ENCODE peak calls at places on chromosomes 16 and 17, in seven cellular contexts. A is PC-3; Z is nephron progenitor cell; J is heart left ventricle; F is AG09309; B is CD8-positive, alpha-beta T cell; H is Peyer's patch. Q is an unnamed sample.

GRCh38 chr16:8614435-8615029 is 7.0 kb upstream of the METTL22 start:
- DNase-seq in A (no peak), Z (no peak), J (no peak), F (no peak), B (no peak), H (no peak), Q (no peak)

GRCh38 chr16:85483424-85483823 is 129.7 kb upstream of the GSE1 start:
- DNase-seq in A (no peak), Z (peak), J (no peak), F (no peak), B (no peak), H (no peak), Q (no peak)

GRCh38 chr16:66275795-66276428 is 90.6 kb upstream of the CDH5 start:
- DNase-seq in A (peak), Z (peak), J (no peak), F (no peak), B (no peak), H (peak), Q (peak)

GRCh38 chr16:78705694-78706093 is 606.2 kb downstream of the WWOX start:
- DNase-seq in A (peak), Z (no peak), J (no peak), F (no peak), B (no peak), H (no peak), Q (peak)

GRCh38 chr16:75241412-75241811 is 10.0 kb downstream of the BCAR1 start:
- DNase-seq in A (no peak), Z (no peak), J (no peak), F (no peak), B (no peak), H (no peak), Q (no peak)

GRCh38 chr16:9248162-9248561 is 156.7 kb downstream of the HAPSTR1 start:
- DNase-seq in A (no peak), Z (no peak), J (no peak), F (no peak), B (no peak), H (no peak), Q (no peak)

GRCh38 chr17:82084373-82085030 is 13.5 kb downstream of the FASN start:
- DNase-seq in A (no peak), Z (no peak), J (no peak), F (no peak), B (no peak), H (no peak), Q (no peak)

GRCh38 chr17:46046957-46047356 is 47.9 kb downstream of the STH start:
- DNase-seq in A (no peak), Z (no peak), J (no peak), F (no peak), B (no peak), H (no peak), Q (no peak)

GRCh38 chr17:29369831-29370735 is 20.1 kb upstream of the TAOK1 start:
- DNase-seq in A (peak), Z (peak), J (peak), F (peak), B (peak), H (peak), Q (peak)

GRCh38 chr17:12231027-12231682 is 210.5 kb downstream of the MAP2K4 start:
- DNase-seq in A (peak), Z (no peak), J (no peak), F (no peak), B (no peak), H (no peak), Q (peak)

GRCh38 chr16:22625948-22626347 is 115.3 kb downstream of the NPIPB5 start:
- DNase-seq in A (peak), Z (no peak), J (no peak), F (no peak), B (no peak), H (no peak), Q (no peak)

GRCh38 chr17:38916771-38917170 is 8.6 kb upstream of the LASP1NB start:
- DNase-seq in A (no peak), Z (no peak), J (no peak), F (no peak), B (no peak), H (no peak), Q (no peak)

GRCh38 chr17:16085066-16085699 is 85.6 kb downstream of the TTC19 start:
- DNase-seq in A (peak), Z (no peak), J (no peak), F (peak), B (no peak), H (no peak), Q (peak)

GRCh38 chr16:89363621-89364393 is 126.6 kb downstream of the ANKRD11 start:
- DNase-seq in A (peak), Z (peak), J (no peak), F (no peak), B (peak), H (no peak), Q (peak)

GRCh38 chr16:15643453-15644305 is 725 bp upstream of the MARF1 start:
- DNase-seq in A (peak), Z (peak), J (peak), F (peak), B (peak), H (no peak), Q (peak)

GRCh38 chr16:456891-457483 is 31.5 kb downstream of the RAB11FIP3 start:
- DNase-seq in A (no peak), Z (no peak), J (no peak), F (no peak), B (no peak), H (no peak), Q (no peak)

GRCh38 chr17:20202141-20202574 is 193.0 kb downstream of the SPECC1 start:
- DNase-seq in A (peak), Z (no peak), J (no peak), F (no peak), B (no peak), H (no peak), Q (no peak)

GRCh38 chr17:64032081-64032480 is 11.6 kb upstream of the ICAM2 start:
- DNase-seq in A (peak), Z (no peak), J (no peak), F (no peak), B (no peak), H (no peak), Q (no peak)

GRCh38 chr17:38786372-38786771 is 13.0 kb downstream of the PIP4K2B start:
- DNase-seq in A (peak), Z (no peak), J (no peak), F (no peak), B (no peak), H (no peak), Q (no peak)

GRCh38 chr17:16980813-16981731 is 9.2 kb upstream of the TNFRSF13B start:
- DNase-seq in A (peak), Z (no peak), J (no peak), F (no peak), B (no peak), H (no peak), Q (no peak)

GRCh38 chr16:4058386-4058785 is 57.9 kb downstream of the ADCY9 start:
- DNase-seq in A (peak), Z (no peak), J (no peak), F (no peak), B (no peak), H (no peak), Q (no peak)

GRCh38 chr17:20275653-20276052 is 191.7 kb downstream of the LGALS9B start:
- DNase-seq in A (no peak), Z (no peak), J (no peak), F (no peak), B (no peak), H (no peak), Q (no peak)

GRCh38 chr16:50771366-50771765 is 29.5 kb downstream of the CYLD start:
- DNase-seq in A (peak), Z (no peak), J (no peak), F (peak), B (no peak), H (no peak), Q (no peak)

GRCh38 chr16:50538411-50539052 is 9.7 kb upstream of the NKD1 start:
- DNase-seq in A (peak), Z (no peak), J (no peak), F (no peak), B (no peak), H (no peak), Q (peak)

GRCh38 chr16:1295465-1295864 is 14.0 kb upstream of the UBE2I start:
- DNase-seq in A (no peak), Z (no peak), J (no peak), F (no peak), B (no peak), H (no peak), Q (no peak)

GRCh38 chr16:30186444-30186781 is 3.0 kb downstream of the CORO1A start:
- DNase-seq in A (no peak), Z (no peak), J (no peak), F (no peak), B (no peak), H (no peak), Q (no peak)

GRCh38 chr16:88749358-88749757 is 35.7 kb downstream of the PIEZO1 start:
- DNase-seq in A (no peak), Z (no peak), J (no peak), F (no peak), B (no peak), H (no peak), Q (no peak)

GRCh38 chr16:35146031-35146710 is 1686.8 kb downstream of the TP53TG3F start:
- DNase-seq in A (no peak), Z (no peak), J (no peak), F (no peak), B (no peak), H (no peak), Q (no peak)

GRCh38 chr16:77499373-77500285 is 64.8 kb upstream of the ADAMTS18 start:
- DNase-seq in A (peak), Z (peak), J (peak), F (peak), B (no peak), H (no peak), Q (peak)

GRCh38 chr17:29949708-29950107 is 8.3 kb downstream of the EFCAB5 start:
- DNase-seq in A (no peak), Z (no peak), J (no peak), F (no peak), B (no peak), H (no peak), Q (no peak)

GRCh38 chr17:1186214-1186820 is 6.5 kb upstream of the ABR start:
- DNase-seq in A (peak), Z (no peak), J (no peak), F (no peak), B (no peak), H (no peak), Q (peak)

GRCh38 chr17:1275962-1276736 is 3.3 kb upstream of the TRARG1 start:
- DNase-seq in A (peak), Z (peak), J (peak), F (no peak), B (peak), H (peak), Q (peak)

GRCh38 chr17:19409509-19409908 is 1.5 kb upstream of the RNF112 start:
- DNase-seq in A (peak), Z (no peak), J (no peak), F (no peak), B (no peak), H (no peak), Q (peak)

GRCh38 chr16:68416057-68417046 is 32.0 kb downstream of the SMPD3 start:
- DNase-seq in A (peak), Z (no peak), J (no peak), F (no peak), B (no peak), H (peak), Q (no peak)

GRCh38 chr17:1473170-1473569 is 17.1 kb upstream of the CRK start:
- DNase-seq in A (no peak), Z (no peak), J (no peak), F (no peak), B (peak), H (no peak), Q (no peak)

DNA sequence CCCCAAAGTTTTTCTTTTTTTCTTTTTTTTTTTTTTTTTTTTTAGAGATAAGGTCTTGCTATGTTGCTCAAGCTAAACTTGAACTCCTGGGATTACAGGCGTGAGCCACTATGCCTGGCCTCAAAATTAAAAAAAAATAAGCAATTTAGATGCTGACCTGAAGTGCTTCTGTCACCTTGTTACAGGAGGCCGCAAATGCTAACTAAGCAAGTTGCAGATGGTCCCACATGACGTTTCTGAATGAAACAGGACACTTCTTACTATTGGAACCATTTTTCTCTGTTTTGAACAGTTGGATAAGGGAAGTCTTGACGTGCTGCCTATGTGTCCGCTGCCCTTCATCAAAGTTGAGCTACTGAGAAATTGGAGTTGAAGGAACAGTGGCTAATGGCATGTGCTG is 8.8 kb downstream of the ANKRD40CL start:
- DNase-seq in A (no peak), Z (no peak), J (no peak), F (no peak), B (no peak), H (no peak), Q (no peak)
- TF ChIP-seq CTCF in A (no peak), Z (no peak), J (no peak), F (no peak), B (no peak), H (no peak), Q (no peak)

GRCh38 chr17:4593021-4593797 is 8.9 kb downstream of the SMTNL2 start:
- DNase-seq in A (no peak), Z (no peak), J (no peak), F (no peak), B (no peak), H (no peak), Q (no peak)

GRCh38 chr17:4591529-4591928 is 7.2 kb downstream of the SMTNL2 start:
- DNase-seq in A (peak), Z (no peak), J (no peak), F (no peak), B (no peak), H (no peak), Q (no peak)

GRCh38 chr17:4596636-4597380 is 12.5 kb downstream of the SMTNL2 start:
- DNase-seq in A (no peak), Z (no peak), J (no peak), F (no peak), B (no peak), H (no peak), Q (no peak)

GRCh38 chr17:4592240-4593005 is 8.1 kb downstream of the SMTNL2 start:
- DNase-seq in A (no peak), Z (no peak), J (no peak), F (no peak), B (no peak), H (no peak), Q (no peak)

DNA sequence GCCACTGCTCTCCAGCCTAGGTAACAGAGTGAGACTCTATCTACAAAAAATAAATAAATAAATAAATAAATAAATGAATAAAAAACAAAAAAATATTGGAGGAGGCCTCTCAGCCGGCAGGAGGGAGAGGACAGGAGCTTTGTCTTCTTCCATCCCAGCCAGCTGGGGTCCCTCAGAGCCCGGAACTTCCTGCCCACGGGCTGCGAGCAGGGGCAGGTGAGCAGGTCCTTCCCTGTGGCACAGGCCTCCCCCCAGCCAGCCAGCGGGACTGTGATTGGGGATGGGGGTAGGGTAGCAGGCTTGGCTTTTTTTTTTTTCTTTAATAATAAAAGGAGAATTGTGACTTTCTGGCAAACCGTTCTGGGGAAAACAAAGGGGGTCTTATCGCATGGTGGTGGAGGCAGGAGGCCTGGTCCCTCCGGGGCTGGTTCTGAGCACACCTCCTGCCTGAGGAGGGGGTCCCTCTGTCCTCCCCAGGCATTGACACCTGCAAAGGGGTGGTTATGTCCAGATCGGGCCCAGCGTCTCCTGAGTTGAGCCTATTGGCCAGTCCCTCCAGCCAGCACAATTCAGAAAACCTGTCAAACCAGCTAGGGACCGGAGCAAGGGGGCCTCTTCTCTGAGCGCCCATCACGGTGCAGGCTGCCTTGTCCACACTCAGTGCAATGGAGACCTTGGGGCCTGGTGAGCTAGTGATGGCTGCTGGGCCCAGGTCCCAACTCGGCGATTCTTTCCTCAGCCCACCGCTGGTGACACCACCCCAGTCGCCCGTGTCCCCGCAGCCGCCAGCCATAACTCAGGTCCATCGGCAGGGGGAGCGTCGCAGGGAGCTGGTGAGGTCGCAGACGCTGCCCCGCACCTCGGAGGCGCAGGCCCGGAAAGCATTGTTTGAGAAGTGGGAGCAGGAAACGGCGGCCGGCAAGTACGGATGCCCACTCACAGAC is 10.3 kb downstream of the SMTNL2 start:
- DNase-seq in A (no peak), Z (peak), J (no peak), F (no peak), B (peak), H (peak), Q (no peak)
- TF ChIP-seq CTCF in A (peak), Z (peak), J (peak), F (no peak), B (peak), H (no peak), Q (no peak)

GRCh38 chr16:14308357-14308723 is 237.2 kb downstream of the MRTFB start:
- DNase-seq in A (no peak), Z (no peak), J (no peak), F (no peak), B (no peak), H (no peak), Q (no peak)
- TF ChIP-seq CTCF in A (no peak), Z (no peak), J (no peak), F (no peak), B (no peak), H (no peak), Q (no peak)

DNA sequence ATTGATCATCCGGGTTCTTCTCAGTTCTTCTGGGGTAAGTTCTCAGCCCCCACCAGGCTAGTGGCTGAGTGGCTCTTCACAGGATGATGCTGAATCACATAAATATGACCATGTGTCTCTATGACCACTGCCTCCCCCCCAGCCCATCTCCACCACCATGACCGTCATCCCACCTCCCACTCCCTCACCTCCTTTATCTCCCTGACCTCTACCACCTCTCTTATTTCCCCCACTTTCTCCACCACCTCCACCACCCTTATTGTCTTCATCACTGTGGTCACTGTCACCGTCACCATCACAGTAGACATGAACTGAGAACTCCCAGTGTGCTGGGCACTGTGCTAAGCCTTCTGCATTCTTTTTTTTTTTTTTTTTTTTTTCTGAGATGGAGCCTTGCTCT is 32.5 kb downstream of the RGS9 start:
- DNase-seq in A (no peak), Z (no peak), J (no peak), F (no peak), B (no peak), H (no peak), Q (no peak)
- TF ChIP-seq CTCF in A (no peak), Z (no peak), J (no peak), F (no peak), B (no peak), H (no peak), Q (no peak)

DNA sequence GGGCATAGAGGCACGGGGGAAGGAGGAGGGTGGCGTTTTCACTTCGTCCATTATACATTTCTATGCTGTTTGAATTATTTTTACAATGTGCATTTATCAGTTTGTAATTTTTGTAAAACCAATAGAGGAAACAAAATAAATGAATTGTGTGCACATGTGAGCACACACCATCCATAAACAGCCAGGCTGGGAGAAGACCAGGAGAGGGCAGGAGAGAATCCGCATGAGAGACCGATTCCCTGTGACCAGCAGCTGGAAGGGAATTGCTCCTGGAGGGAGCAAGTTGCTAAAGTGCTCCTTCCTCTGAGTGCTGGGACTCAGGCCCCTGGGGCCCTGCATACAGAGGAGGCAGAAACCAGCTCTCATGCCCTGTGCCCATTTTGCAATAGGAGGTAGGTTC is 126.0 kb downstream of the ABCC12 start:
- DNase-seq in A (no peak), Z (no peak), J (no peak), F (peak), B (no peak), H (no peak), Q (no peak)
- TF ChIP-seq CTCF in A (peak), Z (no peak), J (no peak), F (peak), B (no peak), H (no peak), Q (no peak)

DNA sequence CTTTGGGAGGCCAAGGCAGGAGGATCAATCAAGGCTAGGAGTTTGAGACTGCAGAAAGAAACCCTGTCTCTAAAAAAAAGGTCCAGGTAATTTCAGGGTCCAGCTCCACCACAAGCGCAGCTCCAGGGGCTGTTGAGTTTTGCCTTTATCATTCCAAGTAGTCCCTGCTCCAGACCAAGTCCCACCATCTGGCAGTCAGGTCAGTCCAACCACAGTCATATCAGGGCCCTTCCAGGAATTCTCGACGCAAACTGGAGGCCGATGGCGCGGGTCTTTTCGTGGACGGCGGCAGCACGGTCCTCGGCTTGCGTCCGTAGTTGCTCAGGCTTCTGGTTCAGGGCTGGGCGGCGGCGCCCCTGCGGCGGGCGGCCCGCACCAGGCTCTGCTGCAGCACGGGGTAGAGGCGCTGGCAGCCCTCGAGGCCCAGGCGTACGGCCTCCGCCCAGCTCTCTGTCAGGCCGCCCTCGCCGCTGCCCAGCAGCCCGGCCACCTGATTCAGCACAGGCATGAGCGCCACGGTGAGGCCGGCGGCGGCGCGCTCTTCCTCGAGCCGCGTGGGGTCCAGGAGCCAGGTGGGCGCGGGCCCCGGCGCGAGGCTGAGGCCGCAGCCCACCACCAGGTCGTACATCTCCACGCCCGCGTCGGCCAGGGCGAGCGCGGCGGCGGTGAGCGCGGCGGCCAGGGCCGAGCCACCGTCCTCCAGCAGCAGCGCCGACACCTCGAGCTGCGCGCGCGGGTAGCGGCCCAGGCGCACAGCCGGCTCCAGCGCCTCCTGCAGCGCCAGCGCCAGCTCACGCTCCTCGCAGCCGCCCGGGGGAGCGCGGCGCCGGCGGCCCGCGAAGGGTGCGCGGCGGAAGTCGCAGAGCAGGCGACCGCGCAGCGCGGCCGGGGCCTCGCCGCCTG is 741 bp downstream of the EXOSC6 start:
- DNase-seq in A (peak), Z (peak), J (peak), F (no peak), B (peak), H (peak), Q (peak)
- TF ChIP-seq CTCF in A (no peak), Z (no peak), J (no peak), F (no peak), B (no peak), H (no peak), Q (no peak)

Q was measured in MCF 10A.